ENCODE peak calls at places on chromosomes 12 and 14, in six cellular contexts. J is right lobe of liver; I is adipocyte; T is HL-60; F is GM06990; G is CD4-positive, CD25-positive, alpha-beta regulatory T cell. K is an unnamed sample.

GRCh38 chr14:50311337-50311973 is 574 bp downstream of the L2HGDH start:
- DNase-seq in F (peak; percentile 10), J (no peak), I (no peak), T (no peak), G (no peak), K (no peak)

GRCh38 chr14:47442206-47442605 is 233.2 kb downstream of the MDGA2 start:
- DNase-seq in I (no peak), J (peak; percentile 35), T (no peak), G (no peak), F (no peak), K (no peak)

GRCh38 chr12:52313461-52313860 is 7.7 kb downstream of the KRT83 start:
- DNase-seq in F (no peak), J (no peak), I (no peak), G (no peak), T (no peak), K (no peak)

GRCh38 chr14:75946785-75947184 is 35.0 kb downstream of the TGFB3 start:
- DNase-seq in G (no peak), I (no peak), F (no peak), J (no peak), T (no peak), K (no peak)

GRCh38 chr12:10130042-10130441 is at the start of gene CLEC7A:
- DNase-seq in I (no peak), J (no peak), G (peak; percentile 50), T (no peak), F (peak; percentile 36), K (no peak)

GRCh38 chr12:11855993-11856374 is 206.5 kb downstream of the ETV6 start:
- DNase-seq in F (peak; percentile 64), G (no peak), T (peak; percentile 37), J (no peak), I (no peak), K (no peak)

GRCh38 chr14:24256960-24257359 is 6.0 kb downstream of the TGM1 start:
- DNase-seq in G (no peak), F (no peak), T (no peak), I (no peak), J (no peak), K (no peak)

GRCh38 chr12:115776399-115776798 is 501.1 kb downstream of the MED13L start:
- DNase-seq in F (no peak), G (no peak), J (no peak), T (no peak), I (no peak), K (no peak)

GRCh38 chr12:46299846-46300245 is 31.0 kb upstream of the SLC38A1 start:
- DNase-seq in T (no peak), I (no peak), G (no peak), J (no peak), F (no peak), K (no peak)

GRCh38 chr12:108964391-108965166 is 56.3 kb downstream of the SVOP start:
- DNase-seq in G (no peak), F (no peak), J (no peak), I (no peak), T (no peak), K (no peak)

DNA sequence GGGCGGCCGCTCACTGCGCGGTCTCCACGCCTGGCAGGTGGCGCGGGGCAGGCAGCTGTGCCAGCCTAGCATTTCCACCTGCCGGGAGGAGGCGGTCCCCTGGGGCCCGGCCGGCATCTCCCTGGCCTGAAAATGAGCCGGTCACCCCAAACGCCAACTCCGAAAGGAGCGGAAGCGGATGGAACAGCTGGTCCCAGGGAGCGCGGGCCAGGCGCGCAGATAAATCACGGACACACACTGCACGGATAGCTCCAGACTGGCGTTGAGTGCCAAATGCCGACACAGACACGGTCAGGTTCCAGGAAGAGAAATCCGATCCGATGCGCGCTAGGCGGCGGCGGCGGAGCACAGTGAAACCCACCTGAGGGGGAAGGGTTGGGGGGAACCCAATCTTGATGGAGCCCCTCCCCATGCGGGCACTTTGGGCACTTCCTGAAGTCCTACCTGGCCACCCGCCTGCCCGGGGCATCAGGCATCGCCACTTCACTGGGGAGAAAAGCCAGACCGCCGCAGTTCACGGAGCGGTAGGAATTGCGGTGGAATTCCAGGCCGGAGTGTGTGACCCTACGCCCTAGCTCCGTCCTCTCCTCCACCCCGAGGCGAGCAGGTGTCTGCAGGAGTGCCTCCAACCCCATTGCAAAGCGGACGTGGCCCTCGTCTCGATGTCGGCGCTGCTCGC is 624 bp upstream of the PLEKHD1 start:
- DNase-seq in T (no peak), F (no peak), J (peak; percentile 31), G (no peak), I (peak; percentile 47), K (peak; percentile 21)
- H3K4me3 ChIP-seq in T (no peak overlapping the region), F (no peak overlapping the region), J (peak overlapping the region; percentile 9), G (no peak overlapping the region), I (peak overlapping the region; percentile 67), K (peak overlapping the region; percentile 25)

GRCh38 chr12:31369712-31370521 is 44.0 kb upstream of the SINHCAF start:
- DNase-seq in F (no peak), I (peak; percentile 28), G (no peak), J (no peak), T (no peak), K (peak; percentile 74)
- H3K4me3 ChIP-seq in F (no peak overlapping the region), I (peak overlapping the region; percentile 70), G (no peak overlapping the region), J (no peak overlapping the region), T (no peak overlapping the region), K (peak overlapping the region; percentile 14)

DNA sequence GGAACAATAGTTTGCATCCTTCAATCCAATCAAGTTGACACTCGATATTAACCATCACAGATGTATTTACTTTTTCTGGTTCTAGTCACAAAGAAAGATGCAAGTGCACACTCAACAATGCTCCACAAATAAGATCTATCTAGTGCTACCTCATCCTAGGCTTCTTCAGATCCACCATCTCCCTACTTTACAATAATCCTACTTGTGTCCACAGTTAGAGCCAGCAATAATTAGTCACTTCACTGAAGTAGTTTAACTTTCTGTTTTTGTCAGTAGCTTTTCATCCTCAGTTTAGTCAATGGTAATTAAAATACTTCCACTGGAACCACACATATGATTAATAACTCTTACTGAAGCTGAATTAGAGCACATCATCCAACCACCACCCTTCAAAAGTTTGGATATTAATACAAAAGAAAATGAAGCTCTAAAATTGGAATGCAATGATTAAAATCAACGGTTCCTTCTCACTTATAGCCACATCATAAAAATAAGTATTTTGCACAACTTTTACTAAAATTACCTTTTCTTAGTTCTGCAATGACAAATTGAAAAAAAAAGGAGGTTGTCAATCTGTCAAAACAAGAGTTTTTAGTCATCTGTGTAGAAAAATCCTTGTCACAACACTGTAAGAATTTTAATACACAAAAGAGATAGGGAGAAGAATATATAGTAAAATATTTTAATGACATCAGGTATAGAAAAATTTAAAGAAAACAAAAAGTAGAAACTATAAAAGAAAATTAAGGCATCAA is 28.2 kb upstream of the SNRPF start:
- DNase-seq in I (no peak), T (no peak), F (peak; percentile 7), J (no peak), G (no peak), K (no peak)
- H3K4me3 ChIP-seq in I (no peak overlapping the region), T (no peak overlapping the region), F (no peak overlapping the region), J (no peak overlapping the region), G (no peak overlapping the region), K (no peak overlapping the region)

GRCh38 chr12:58917699-58918334 is 2.5 kb downstream of the LRIG3 start:
- DNase-seq in T (no peak), G (no peak), J (no peak), I (peak; percentile 52), F (no peak), K (no peak)

GRCh38 chr12:58916153-58916709 is 4.1 kb downstream of the LRIG3 start:
- DNase-seq in G (no peak), F (no peak), T (no peak), I (peak; percentile 47), J (no peak), K (no peak)

GRCh38 chr12:58916891-58917570 is 3.3 kb downstream of the LRIG3 start:
- DNase-seq in F (no peak), J (no peak), G (no peak), I (peak; percentile 83), T (no peak), K (peak; percentile 77)

GRCh38 chr12:58914457-58914856 is 5.8 kb downstream of the LRIG3 start:
- DNase-seq in J (no peak), I (no peak), T (no peak), G (no peak), F (no peak), K (no peak)

GRCh38 chr12:58915634-58916033 is 4.7 kb downstream of the LRIG3 start:
- DNase-seq in T (no peak), G (no peak), F (no peak), I (peak; percentile 83), J (peak; percentile 32), K (peak; percentile 87)
- H3K4me3 ChIP-seq in T (no peak overlapping the region), G (no peak overlapping the region), F (no peak overlapping the region), I (peak overlapping the region; percentile 92), J (no peak overlapping the region), K (peak overlapping the region; percentile 94)

DNA sequence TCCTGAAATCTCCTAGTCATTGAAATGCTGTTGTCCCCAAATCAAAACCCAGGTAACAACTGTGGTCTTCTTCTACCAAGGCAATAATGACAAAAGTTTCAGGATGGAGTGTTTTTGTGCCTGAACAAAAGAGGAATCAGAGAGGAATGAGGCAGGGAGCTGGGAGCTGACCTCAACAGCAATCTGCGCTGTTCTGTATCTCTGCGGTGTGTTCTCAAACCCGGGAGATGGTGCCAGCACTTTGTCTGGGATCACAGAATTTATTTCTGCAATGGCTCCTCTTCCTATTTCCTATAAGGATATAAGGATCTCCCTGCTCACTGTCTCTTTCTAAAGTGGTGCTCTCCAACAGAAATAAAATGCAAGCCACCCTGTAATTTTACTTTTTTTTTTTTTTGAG is 449 bp upstream of the GLT8D2 start:
- DNase-seq in T (no peak), J (no peak), G (no peak), I (peak; percentile 53), F (no peak), K (peak; percentile 38)
- H3K4me3 ChIP-seq in T (no peak overlapping the region), J (no peak overlapping the region), G (no peak overlapping the region), I (peak overlapping the region; percentile 86), F (no peak overlapping the region), K (peak overlapping the region; percentile 75)